ENCODE peak calls at places on chromosomes 7 and 10, in eight cellular contexts. P is lower leg skin, T is foreskin keratinocyte, H is fibroblast of the aortic adventitia, C is tibial artery, M is OCI-LY7, F is PC-9, X is progenitor cell of endocrine pancreas. R is an unnamed sample.

GRCh38 chr7:129489491-129489890 is 12.8 kb upstream of the SMKR1 start:
- DNase-seq in H (peak), P (no peak), X (no peak), T (no peak), C (no peak), M (no peak), F (no peak), R (no peak)

GRCh38 chr10:88565072-88565471 is 18.0 kb downstream of the RNLS start:
- DNase-seq in X (no peak), T (peak), C (no peak), M (peak), F (no peak), P (no peak), H (peak), R (no peak)

GRCh38 chr10:21993360-21994001 is 10.0 kb downstream of the DNAJC1 start:
- DNase-seq in T (peak), M (peak), H (peak), C (no peak), P (no peak), X (no peak), F (no peak), R (no peak)

GRCh38 chr10:28922127-28922526 is 244.8 kb downstream of the BAMBI start:
- DNase-seq in T (peak), H (peak), X (no peak), P (no peak), C (no peak), M (no peak), F (no peak), R (no peak)

GRCh38 chr7:47664650-47665049 is 82.7 kb upstream of the TNS3 start:
- DNase-seq in X (no peak), T (no peak), F (no peak), C (no peak), M (no peak), P (no peak), H (no peak), R (no peak)

GRCh38 chr10:110353244-110354119 is 48.8 kb upstream of the SMNDC1 start:
- DNase-seq in P (no peak), X (no peak), M (peak), T (peak), F (no peak), C (no peak), H (peak), R (no peak)

GRCh38 chr7:127474457-127474856 is 81.9 kb upstream of the ZNF800 start:
- DNase-seq in H (peak), M (no peak), F (no peak), T (peak), C (no peak), X (no peak), P (no peak), R (no peak)

GRCh38 chr10:76037531-76037930 is 606.1 kb downstream of the LRMDA start:
- DNase-seq in X (no peak), M (no peak), T (no peak), H (no peak), F (no peak), C (no peak), P (no peak), R (no peak)

GRCh38 chr7:140165422-140165821 is 11.4 kb downstream of the KDM7A start:
- DNase-seq in F (no peak), M (no peak), C (no peak), X (no peak), T (peak), H (peak), P (no peak), R (no peak)

GRCh38 chr7:7272294-7272693 is 90.0 kb downstream of the C1GALT1 start:
- DNase-seq in X (no peak), C (no peak), T (no peak), M (no peak), F (no peak), P (no peak), H (peak), R (no peak)

GRCh38 chr10:22612316-22612715 is 102.1 kb downstream of the PIP4K2A start:
- DNase-seq in H (no peak), C (no peak), X (no peak), F (no peak), T (no peak), P (no peak), M (no peak), R (no peak)

GRCh38 chr7:106776618-106777347 is 88.3 kb upstream of the PIK3CG start:
- DNase-seq in H (no peak), F (no peak), T (no peak), M (no peak), C (no peak), X (no peak), P (no peak), R (no peak)

GRCh38 chr7:115851291-115851690 is 179.3 kb downstream of the TFEC start:
- DNase-seq in P (no peak), X (no peak), T (peak), H (peak), C (no peak), F (no peak), M (peak), R (no peak)

GRCh38 chr10:117926491-117926890 is 120.2 kb downstream of the RAB11FIP2 start:
- DNase-seq in X (no peak), M (no peak), P (no peak), H (no peak), C (no peak), F (no peak), T (no peak), R (no peak)

GRCh38 chr7:126574838-126575250 is 677.9 kb downstream of the GRM8 start:
- DNase-seq in T (peak), P (no peak), C (no peak), F (peak), H (peak), M (no peak), X (no peak), R (no peak)

GRCh38 chr7:44154703-44155102 is 13.6 kb upstream of the MYL7 start:
- DNase-seq in X (no peak), H (no peak), T (no peak), F (no peak), C (no peak), P (peak), M (no peak), R (no peak)

GRCh38 chr7:114879554-114879953 is 42.3 kb upstream of the MDFIC start:
- DNase-seq in P (no peak), F (no peak), T (no peak), C (no peak), X (no peak), H (peak), M (no peak), R (no peak)

GRCh38 chr10:18868919-18869318 is 179.7 kb upstream of the MALRD1 start:
- DNase-seq in X (no peak), H (peak), T (no peak), C (no peak), F (no peak), P (no peak), M (no peak), R (no peak)

GRCh38 chr7:100602889-100603696 is 930 bp downstream of the PCOLCE start:
- DNase-seq in T (no peak), C (peak), M (no peak), F (peak), X (no peak), P (peak), H (peak), R (peak)

GRCh38 chr7:45882465-45882810 is 5.8 kb upstream of the IGFBP1 start:
- DNase-seq in P (peak), X (no peak), C (no peak), F (no peak), T (no peak), M (no peak), H (no peak), R (no peak)

GRCh38 chr7:99693427-99694200 is 13.8 kb upstream of the CYP3A5 start:
- DNase-seq in F (peak), C (no peak), H (no peak), T (no peak), P (no peak), M (no peak), X (peak), R (peak)

GRCh38 chr7:127792528-127793342 is 140.7 kb downstream of the SND1 start:
- DNase-seq in X (peak), P (no peak), C (no peak), F (peak), T (no peak), M (peak), H (no peak), R (no peak)

GRCh38 chr7:140230517-140230861 is 53.7 kb upstream of the KDM7A start:
- DNase-seq in F (no peak), C (peak), T (no peak), H (no peak), P (peak), M (no peak), X (no peak), R (no peak)

GRCh38 chr10:46528171-46528671 is 28.2 kb downstream of the GPRIN2 start:
- DNase-seq in F (no peak), T (no peak), M (no peak), P (peak), C (peak), X (no peak), H (no peak), R (peak)

DNA sequence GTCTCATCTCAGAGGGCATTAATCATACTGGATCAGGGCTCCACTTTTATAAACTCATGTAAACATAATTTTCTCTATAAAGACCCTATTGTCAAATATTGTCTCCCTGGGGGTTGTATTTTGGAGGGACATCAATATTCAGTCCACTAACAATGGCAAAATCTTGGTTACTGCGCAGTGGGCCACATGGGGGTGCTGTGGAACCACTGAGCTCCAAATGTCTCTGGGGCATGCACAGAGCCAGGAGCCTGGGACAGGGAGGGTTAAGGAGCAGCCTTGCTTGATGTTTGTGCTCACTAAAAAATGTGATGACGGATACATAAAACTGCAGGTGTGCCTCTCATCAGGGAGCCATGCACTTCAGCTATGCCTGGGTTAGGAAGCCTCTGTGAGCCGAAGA is 62.1 kb upstream of the PRSS58 start:
- DNase-seq in M (peak), X (no peak), T (peak), P (no peak), H (no peak), F (peak), C (no peak), R (no peak)
- TF ChIP-seq CTCF in M (peak), X (peak), T (peak), P (no peak), H (peak), F (peak), C (no peak), R (no peak)

DNA sequence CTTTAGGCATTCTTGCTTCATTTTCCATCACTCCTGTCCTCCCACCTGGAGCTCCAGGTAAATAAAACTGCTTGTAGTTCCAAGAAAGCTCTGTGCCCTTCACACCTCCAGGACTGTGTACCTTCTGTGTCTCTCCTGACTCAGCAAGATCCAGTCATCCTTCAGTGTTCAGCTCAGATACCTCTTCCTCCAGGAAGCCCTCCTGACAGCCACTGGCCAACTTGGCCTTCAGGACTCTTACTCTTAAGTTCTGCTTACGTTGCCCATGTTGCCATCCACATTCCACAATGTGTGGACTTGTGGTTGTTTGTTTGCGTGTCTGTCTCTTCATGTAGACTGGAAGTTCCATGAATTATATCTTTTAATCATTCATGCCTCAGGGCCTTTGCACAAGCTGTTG is 48.0 kb downstream of the SORCS3 start:
- DNase-seq in H (no peak), P (no peak), C (no peak), F (no peak), M (no peak), X (no peak), T (no peak), R (no peak)
- TF ChIP-seq CTCF in H (no peak), P (no peak), C (no peak), F (no peak), M (no peak), X (no peak), T (no peak), R (no peak)

GRCh38 chr7:145464287-145464686 is 628.4 kb upstream of the TPK1 start:
- DNase-seq in H (no peak), C (no peak), P (no peak), T (no peak), F (no peak), X (no peak), M (no peak), R (no peak)
- TF ChIP-seq CTCF in H (no peak), C (no peak), P (no peak), T (no peak), F (no peak), X (no peak), M (no peak), R (no peak)

GRCh38 chr7:91239772-91240171 is 24.5 kb upstream of the FZD1 start:
- DNase-seq in F (no peak), P (no peak), X (no peak), T (no peak), C (no peak), M (no peak), H (no peak), R (no peak)

GRCh38 chr7:91239171-91239604 is 25.0 kb upstream of the FZD1 start:
- DNase-seq in T (peak), C (no peak), P (no peak), X (no peak), H (peak), F (peak), M (no peak), R (no peak)

GRCh38 chr7:91240546-91240945 is 23.7 kb upstream of the FZD1 start:
- DNase-seq in T (no peak), H (peak), X (no peak), F (no peak), P (no peak), C (no peak), M (no peak), R (no peak)

GRCh38 chr7:91243591-91244368 is 20.5 kb upstream of the FZD1 start:
- DNase-seq in F (no peak), C (no peak), X (no peak), P (no peak), M (no peak), H (peak), T (no peak), R (no peak)

DNA sequence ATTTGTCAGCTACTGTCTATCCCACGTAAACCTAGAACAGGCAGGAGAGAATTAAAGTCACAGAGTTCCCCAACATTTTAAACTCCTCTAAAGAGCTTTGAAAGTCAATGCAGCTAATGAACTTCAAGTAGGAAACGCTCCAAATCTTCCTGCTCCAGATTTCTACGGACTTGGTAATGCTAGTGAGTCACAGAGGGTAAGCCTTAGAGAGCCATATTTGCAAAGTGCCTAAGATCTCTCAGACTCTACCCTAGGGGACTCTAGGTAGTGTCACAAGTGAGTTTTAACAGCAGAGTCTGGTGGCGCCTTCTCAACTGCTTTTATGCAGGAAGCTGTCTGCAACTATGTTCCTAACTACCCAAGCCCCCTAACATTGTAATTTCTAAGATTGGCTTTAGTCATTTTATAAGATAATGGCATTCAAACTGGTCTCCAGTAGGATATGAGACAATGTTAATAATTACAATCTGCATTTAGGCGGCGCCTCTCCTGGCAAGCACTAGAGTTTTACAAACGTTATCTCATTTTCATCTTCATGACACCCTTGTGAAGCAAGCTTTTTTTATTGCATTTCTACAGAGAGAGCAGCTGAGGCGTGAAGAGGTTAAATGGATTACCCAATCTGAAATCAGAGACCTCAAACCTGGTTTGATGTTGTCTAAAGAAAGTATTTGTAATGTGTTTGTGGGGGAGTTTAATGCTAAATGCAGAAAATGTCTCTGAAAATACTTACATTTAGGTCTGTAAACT is 22.0 kb upstream of the FZD1 start:
- DNase-seq in T (peak), H (peak), X (no peak), F (peak), P (no peak), C (no peak), M (no peak), R (no peak)
- TF ChIP-seq CTCF in T (no peak), H (no peak), X (no peak), F (no peak), P (no peak), C (no peak), M (no peak), R (no peak)

GRCh38 chr10:13834581-13835286 is 248.0 kb downstream of the PRPF18 start:
- DNase-seq in H (peak), P (no peak), C (peak), M (no peak), X (no peak), T (no peak), F (no peak), R (no peak)

GRCh38 chr10:13831711-13832110 is 244.9 kb downstream of the PRPF18 start:
- DNase-seq in X (no peak), M (peak), F (no peak), T (no peak), C (no peak), P (no peak), H (peak), R (no peak)

GRCh38 chr10:13829790-13830189 is 243.0 kb downstream of the PRPF18 start:
- DNase-seq in X (no peak), C (no peak), P (no peak), T (no peak), F (no peak), H (no peak), M (peak), R (no peak)

GRCh38 chr10:13827418-13827817 is 240.7 kb downstream of the PRPF18 start:
- DNase-seq in M (no peak), H (peak), X (no peak), T (no peak), C (no peak), F (no peak), P (no peak), R (no peak)

GRCh38 chr10:13830385-13830784 is 243.6 kb downstream of the PRPF18 start:
- DNase-seq in T (no peak), C (no peak), F (no peak), X (no peak), H (no peak), M (peak), P (no peak), R (no peak)
- TF ChIP-seq CTCF in T (no peak), C (no peak), F (no peak), X (no peak), H (no peak), M (peak), P (no peak), R (no peak)

GRCh38 chr10:14773551-14774213 is 1.0 kb downstream of the FAM107B start:
- DNase-seq in P (no peak), C (no peak), M (no peak), H (no peak), X (no peak), T (no peak), F (no peak), R (no peak)
- TF ChIP-seq CTCF in P (no peak), C (no peak), M (no peak), H (peak), X (peak), T (no peak), F (no peak), R (peak)

GRCh38 chr10:329361-330099 is 194.3 kb downstream of the ZMYND11 start:
- DNase-seq in X (no peak), C (peak), M (peak), T (peak), H (peak), P (peak), F (peak), R (no peak)
- TF ChIP-seq CTCF in X (no peak), C (no peak), M (no peak), T (peak), H (peak), P (no peak), F (no peak), R (no peak)

GRCh38 chr10:125035588-125036298 is 93.8 kb downstream of the ZRANB1 start:
- DNase-seq in F (no peak), P (no peak), T (no peak), C (no peak), X (no peak), M (no peak), H (no peak), R (no peak)

GRCh38 chr10:125041856-125042506 is 100.1 kb downstream of the ZRANB1 start:
- DNase-seq in P (no peak), F (no peak), C (no peak), M (no peak), T (no peak), H (no peak), X (no peak), R (no peak)

GRCh38 chr10:125037145-125037544 is 95.2 kb downstream of the ZRANB1 start:
- DNase-seq in X (no peak), C (no peak), T (peak), M (no peak), H (peak), P (no peak), F (peak), R (no peak)

GRCh38 chr10:125039354-125039769 is 97.4 kb downstream of the ZRANB1 start:
- DNase-seq in M (no peak), X (no peak), F (no peak), P (no peak), C (no peak), T (no peak), H (no peak), R (no peak)

DNA sequence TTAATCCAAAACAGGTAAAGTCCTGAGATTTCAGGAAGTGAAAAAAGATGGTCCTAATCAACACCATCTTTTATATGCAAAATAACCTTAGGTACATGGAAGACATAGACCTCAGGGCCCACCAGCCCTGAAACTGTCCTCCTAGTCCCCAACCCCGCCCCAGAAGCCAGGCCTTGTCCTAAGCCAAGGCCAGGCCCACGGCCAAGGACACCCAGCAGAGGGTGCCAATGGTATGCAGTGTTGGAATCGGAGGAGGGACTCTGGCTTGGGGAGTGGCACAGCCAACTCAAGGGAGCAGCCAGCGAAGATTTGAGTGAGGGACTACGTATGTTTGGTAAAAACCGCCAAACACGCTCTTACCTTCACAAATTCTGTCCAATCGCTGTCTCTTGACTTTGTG is 96.7 kb downstream of the ZRANB1 start:
- DNase-seq in F (peak), P (no peak), H (no peak), M (peak), C (peak), T (no peak), X (no peak), R (no peak)
- TF ChIP-seq CTCF in F (no peak), P (no peak), H (no peak), M (peak), C (peak), T (peak), X (no peak), R (no peak)

R was measured in mesothelial cell of epicardium.